ENCODE peak calls at places on chromosome 11, in four cellular contexts. R is H1, S is GM12878, U is HepG2. G is an unnamed sample.

GRCh38 chr11:90468923-90469322 is 246.1 kb upstream of the CHORDC1 start:
- DNase-seq in U (no peak), R (no peak), S (no peak), G (no peak)

GRCh38 chr11:129740125-129740719 is 75.4 kb upstream of the TMEM45B start:
- DNase-seq in S (no peak), R (no peak), U (no peak), G (no peak)

GRCh38 chr11:86473991-86474833 is 99.5 kb downstream of the CCDC81 start:
- DNase-seq in R (no peak), U (no peak), S (no peak), G (no peak)

GRCh38 chr11:114134870-114135269 is 75.4 kb downstream of the ZBTB16 start:
- DNase-seq in U (no peak), S (no peak), R (no peak), G (no peak)

GRCh38 chr11:561148-562003 is 606 bp downstream of the RASSF7 start:
- DNase-seq in R (peak), S (no peak), U (peak), G (no peak)

GRCh38 chr11:46363455-46363920 is 16.2 kb downstream of the DGKZ start:
- DNase-seq in S (no peak), R (no peak), U (no peak), G (no peak)

GRCh38 chr11:108774037-108774436 is 109.2 kb downstream of the DDX10 start:
- DNase-seq in U (no peak), S (no peak), R (no peak), G (no peak)

GRCh38 chr11:3052567-3052966 is 4.7 kb downstream of the CARS1 start:
- DNase-seq in U (no peak), S (no peak), R (no peak), G (no peak)

GRCh38 chr11:43285826-43286225 is 26.0 kb upstream of the API5 start:
- DNase-seq in U (no peak), R (no peak), S (no peak), G (no peak)

GRCh38 chr11:112797653-112798293 is 163.4 kb upstream of the NCAM1 start:
- DNase-seq in U (peak), S (no peak), R (peak), G (no peak)

GRCh38 chr11:11410626-11411025 is 57.6 kb upstream of the CSNK2A3 start:
- DNase-seq in S (no peak), U (no peak), R (no peak), G (no peak)

GRCh38 chr11:3631331-3631730 is 10.5 kb downstream of the ART5 start:
- DNase-seq in U (no peak), S (no peak), R (no peak), G (no peak)

GRCh38 chr11:76086713-76087635 is 119.3 kb downstream of the WNT11 start:
- DNase-seq in S (no peak), U (no peak), R (no peak), G (no peak)

GRCh38 chr11:45457649-45458048 is 171.5 kb upstream of the SYT13 start:
- DNase-seq in U (no peak), S (no peak), R (no peak), G (no peak)

GRCh38 chr11:78313181-78313788 is 104.3 kb downstream of the GAB2 start:
- DNase-seq in S (no peak), R (no peak), U (peak), G (no peak)

GRCh38 chr11:107018274-107018901 is at the start of gene GUCY1A2:
- DNase-seq in U (no peak), R (peak), S (no peak), G (peak)

GRCh38 chr11:26931881-26932280 is 62.0 kb upstream of the FIBIN start:
- DNase-seq in S (no peak), U (no peak), R (no peak), G (no peak)

DNA sequence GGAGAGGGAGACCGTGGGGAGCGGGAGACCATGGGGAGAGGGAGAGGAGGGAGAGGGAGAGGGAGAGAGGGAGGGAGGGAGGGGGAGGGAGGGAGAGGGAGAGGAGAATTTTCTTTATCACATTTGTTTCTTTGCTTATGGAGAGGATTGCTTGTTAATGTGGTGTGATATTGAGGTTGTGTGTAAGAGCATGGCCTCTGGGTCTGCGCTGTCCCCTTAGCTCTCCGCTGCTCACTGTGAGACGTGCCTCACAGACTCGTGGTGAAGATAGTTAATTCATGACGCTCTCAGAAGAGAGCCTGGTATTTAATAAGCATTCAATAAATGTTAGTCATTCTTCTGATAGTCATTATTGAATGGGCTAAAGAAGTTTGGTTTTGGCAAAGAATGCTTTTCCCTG is 26.2 kb downstream of the PPFIA1 start:
- DNase-seq in R (no peak), S (no peak), U (no peak), G (no peak)
- TF ChIP-seq SUZ12 in R (no peak), S (no peak), U (no peak), G (no peak)

GRCh38 chr11:120399312-120399711 is 63.1 kb downstream of the ARHGEF12 start:
- DNase-seq in S (no peak), U (no peak), R (no peak), G (no peak)

GRCh38 chr11:120398184-120398583 is 62.0 kb downstream of the ARHGEF12 start:
- DNase-seq in U (no peak), R (no peak), S (no peak), G (no peak)

GRCh38 chr11:120401506-120401905 is 65.3 kb downstream of the ARHGEF12 start:
- DNase-seq in R (no peak), U (no peak), S (no peak), G (no peak)

GRCh38 chr11:120403966-120404365 is 67.8 kb downstream of the ARHGEF12 start:
- DNase-seq in U (no peak), R (no peak), S (no peak), G (no peak)

GRCh38 chr11:120400564-120401364 is 64.6 kb downstream of the ARHGEF12 start:
- DNase-seq in U (peak), R (no peak), S (peak), G (no peak)
- H3K4me3 ChIP-seq in U (peak), R (no peak), S (peak), G (no peak)

GRCh38 chr11:8005556-8005955 is 18.4 kb downstream of the EIF3F start:
- DNase-seq in R (no peak), U (no peak), S (no peak), G (no peak)

GRCh38 chr11:8004008-8004407 is 16.9 kb downstream of the EIF3F start:
- DNase-seq in U (no peak), S (no peak), R (no peak), G (no peak)

GRCh38 chr11:8000390-8000789 is 13.3 kb downstream of the EIF3F start:
- DNase-seq in S (no peak), R (no peak), U (no peak), G (no peak)

GRCh38 chr11:8002676-8003075 is 15.5 kb downstream of the EIF3F start:
- DNase-seq in R (no peak), S (no peak), U (no peak), G (no peak)

GRCh38 chr11:8003187-8003586 is 16.1 kb downstream of the EIF3F start:
- DNase-seq in U (no peak), R (no peak), S (no peak), G (no peak)
- TF ChIP-seq ZNF274 in U (no peak), R (no peak), S (no peak), G (no peak)

DNA sequence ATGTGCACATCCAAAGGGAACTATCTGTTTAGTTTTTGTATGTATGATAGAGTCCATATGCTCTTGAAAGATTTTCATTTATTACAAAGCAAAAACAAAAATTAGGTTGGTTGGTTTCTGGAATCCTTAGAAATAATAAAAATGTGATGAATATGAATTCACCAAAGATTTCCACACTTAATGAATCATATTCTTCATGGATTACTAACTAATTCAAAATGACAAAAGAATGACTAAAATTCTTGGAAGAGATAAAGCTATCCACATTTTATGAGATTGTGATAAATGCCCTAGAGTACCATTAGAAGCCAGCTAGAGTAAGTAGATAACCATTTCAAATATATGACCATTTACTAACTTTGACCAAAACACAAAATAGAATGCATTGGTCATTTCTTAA is 261.0 kb downstream of the SBF2 start:
- DNase-seq in S (no peak), U (no peak), R (no peak), G (no peak)
- TF ChIP-seq SUZ12 in S (no peak), U (no peak), R (no peak), G (no peak)

GRCh38 chr11:47394322-47395224 is 13.8 kb upstream of the SLC39A13 start:
- DNase-seq in U (peak), S (no peak), R (no peak), G (no peak)

GRCh38 chr11:47393163-47394049 is 15.0 kb upstream of the SLC39A13 start:
- DNase-seq in S (no peak), R (no peak), U (no peak), G (no peak)

GRCh38 chr11:47394050-47394321 is 14.4 kb upstream of the SLC39A13 start:
- DNase-seq in R (no peak), S (no peak), U (no peak), G (no peak)

GRCh38 chr11:47396049-47396320 is 12.4 kb upstream of the SLC39A13 start:
- DNase-seq in R (no peak), S (no peak), U (no peak), G (no peak)

GRCh38 chr11:47395225-47396048 is 13.0 kb upstream of the SLC39A13 start:
- DNase-seq in R (no peak), U (no peak), S (no peak), G (no peak)
- H3K4me3 ChIP-seq in R (no peak), U (no peak), S (peak), G (no peak)

DNA sequence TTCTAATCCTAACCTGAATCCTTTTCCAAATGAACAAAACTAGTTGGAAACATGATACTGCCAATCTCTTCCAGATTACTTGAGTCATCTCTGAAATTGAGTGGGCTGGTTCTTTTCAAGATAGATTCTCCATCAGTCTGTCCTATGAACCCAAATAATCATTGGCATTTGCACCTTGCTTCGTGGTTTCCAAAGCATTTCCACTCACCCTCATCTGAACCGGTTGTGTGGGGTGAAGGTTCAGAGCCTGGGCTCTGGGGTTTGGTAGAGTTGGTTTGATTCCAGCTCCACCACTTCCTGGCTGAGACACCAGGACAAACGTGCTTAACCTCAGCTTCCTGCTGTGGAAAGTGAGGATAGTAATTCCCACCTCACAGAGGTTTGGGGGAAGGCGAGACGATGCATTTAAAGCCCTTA is 206.4 kb upstream of the E2F8 start:
- DNase-seq in R (no peak), U (no peak), S (no peak), G (no peak)
- TF ChIP-seq ZNF274 in R (no peak), U (no peak), S (no peak), G (no peak)

DNA sequence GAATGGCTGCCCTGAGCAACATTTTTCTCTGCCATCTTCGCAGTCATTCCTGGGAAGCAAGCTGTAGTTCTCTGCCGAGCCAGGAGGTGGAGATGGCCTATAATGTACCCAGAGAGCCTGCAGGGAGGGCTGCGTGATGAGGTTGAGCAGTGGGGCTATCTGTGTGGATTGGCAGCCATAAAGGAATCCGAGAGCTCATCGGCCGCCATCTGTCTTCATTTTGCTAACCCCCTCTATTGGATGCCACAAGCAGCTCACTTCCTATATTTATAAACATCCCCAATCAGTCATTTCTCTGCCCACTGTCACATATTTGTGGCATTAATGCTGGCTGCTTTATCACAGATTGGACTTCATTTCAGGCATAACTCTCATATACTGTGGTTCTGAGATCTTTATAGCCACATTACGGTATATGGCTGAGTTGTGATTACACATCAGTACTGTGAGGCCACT is 209.5 kb downstream of the NTM start:
- DNase-seq in S (no peak), U (peak), R (peak), G (peak)
- TF ChIP-seq SUZ12 in S (no peak), U (no peak), R (no peak), G (no peak)

GRCh38 chr11:93234602-93235207 is 36.9 kb upstream of the SLC36A4 start:
- DNase-seq in R (peak), S (peak), U (peak), G (peak)

GRCh38 chr11:93238956-93239355 is 41.2 kb upstream of the SLC36A4 start:
- DNase-seq in R (no peak), S (no peak), U (no peak), G (no peak)

GRCh38 chr11:93236741-93237675 is 39.2 kb upstream of the SLC36A4 start:
- DNase-seq in R (no peak), U (peak), S (no peak), G (peak)
- H3K4me3 ChIP-seq in R (no peak), U (no peak), S (no peak), G (no peak)